ENCODE peak calls at places on chromosomes 3 and 15, in five cellular contexts. Z is A549, W is HepG2, D is GM12878, X is K562. P is an unnamed sample.

GRCh38 chr3:29513236-29513635 is 232.4 kb downstream of the RBMS3 start:
- DNase-seq in Z (no peak), W (no peak), D (no peak), X (no peak), P (no peak)

GRCh38 chr15:76987896-76988860 is 6.7 kb upstream of the PSTPIP1 start:
- DNase-seq in Z (no peak), W (no peak), D (peak; percentile 90), X (peak; percentile 52), P (no peak)

GRCh38 chr3:127867986-127868385 is 45.7 kb upstream of the MGLL start:
- DNase-seq in Z (no peak), W (no peak), D (no peak), X (no peak), P (no peak)

GRCh38 chr3:189903562-189904250 is 217.0 kb downstream of the P3H2 start:
- DNase-seq in Z (peak; percentile 67), W (no peak), D (no peak), X (no peak), P (no peak)

GRCh38 chr3:176490357-176490756 is 706.9 kb downstream of the TBL1XR1 start:
- DNase-seq in Z (no peak), W (no peak), D (no peak), X (no peak), P (peak; percentile 14)

GRCh38 chr3:97692831-97693230 is 71.7 kb upstream of the ARL6 start:
- DNase-seq in Z (no peak), W (no peak), D (no peak), X (no peak), P (no peak)

GRCh38 chr3:184783309-184783708 is 28.7 kb upstream of the VPS8 start:
- DNase-seq in Z (no peak), W (no peak), D (no peak), X (no peak), P (no peak)

GRCh38 chr15:51076898-51077564 is 17.7 kb downstream of the TNFAIP8L3 start:
- DNase-seq in Z (no peak), W (no peak), D (peak; percentile 40), X (no peak), P (peak; percentile 73)

GRCh38 chr3:45778761-45779201 is 17.6 kb downstream of the SLC6A20 start:
- DNase-seq in Z (no peak), W (no peak), D (no peak), X (no peak), P (no peak)

GRCh38 chr15:78308422-78309021 is 9.1 kb upstream of the SKIC8 start:
- DNase-seq in Z (peak; percentile 77), W (peak; percentile 41), D (no peak), X (peak; percentile 73), P (peak; percentile 94)

GRCh38 chr3:24086597-24087369 is 141.7 kb downstream of the NR1D2 start:
- DNase-seq in Z (no peak), W (peak; percentile 16), D (no peak), X (no peak), P (no peak)

GRCh38 chr15:48766196-48766595 is 44.7 kb downstream of the CEP152 start:
- DNase-seq in Z (peak; percentile 2), W (no peak), D (no peak), X (no peak), P (no peak)

GRCh38 chr15:61835476-61836106 is 224.7 kb downstream of the VPS13C start:
- DNase-seq in Z (peak; percentile 57), W (peak; percentile 35), D (no peak), X (peak; percentile 65), P (peak; percentile 88)

GRCh38 chr3:51024765-51025681 is 350.3 kb downstream of the DOCK3 start:
- DNase-seq in Z (no peak), W (no peak), D (no peak), X (no peak), P (peak; percentile 3)

GRCh38 chr3:128709038-128709437 is 16.9 kb upstream of the RAB7A start:
- DNase-seq in Z (no peak), W (no peak), D (no peak), X (no peak), P (no peak)

GRCh38 chr15:85072917-85073316 is 91.3 kb downstream of the PDE8A start:
- DNase-seq in Z (no peak), W (no peak), D (no peak), X (no peak), P (no peak)

GRCh38 chr3:54863366-54863765 is 64.5 kb downstream of the LRTM1 start:
- DNase-seq in Z (no peak), W (no peak), D (no peak), X (no peak), P (no peak)

GRCh38 chr15:94004697-94005096 is 226.7 kb upstream of the MCTP2 start:
- DNase-seq in Z (no peak), W (no peak), D (no peak), X (no peak), P (no peak)

GRCh38 chr3:33911525-33912322 is 113.3 kb downstream of the PDCD6IP start:
- DNase-seq in Z (peak; percentile 41), W (no peak), D (no peak), X (peak; percentile 58), P (no peak)

GRCh38 chr3:33909547-33909946 is 111.1 kb downstream of the PDCD6IP start:
- DNase-seq in Z (no peak), W (no peak), D (no peak), X (no peak), P (no peak)

GRCh38 chr3:33908209-33908851 is 109.9 kb downstream of the PDCD6IP start:
- DNase-seq in Z (no peak), W (no peak), D (no peak), X (no peak), P (no peak)
- H3K27ac ChIP-seq in Z (no peak overlapping the region), W (no peak overlapping the region), D (no peak overlapping the region), X (no peak overlapping the region), P (no peak overlapping the region)

DNA sequence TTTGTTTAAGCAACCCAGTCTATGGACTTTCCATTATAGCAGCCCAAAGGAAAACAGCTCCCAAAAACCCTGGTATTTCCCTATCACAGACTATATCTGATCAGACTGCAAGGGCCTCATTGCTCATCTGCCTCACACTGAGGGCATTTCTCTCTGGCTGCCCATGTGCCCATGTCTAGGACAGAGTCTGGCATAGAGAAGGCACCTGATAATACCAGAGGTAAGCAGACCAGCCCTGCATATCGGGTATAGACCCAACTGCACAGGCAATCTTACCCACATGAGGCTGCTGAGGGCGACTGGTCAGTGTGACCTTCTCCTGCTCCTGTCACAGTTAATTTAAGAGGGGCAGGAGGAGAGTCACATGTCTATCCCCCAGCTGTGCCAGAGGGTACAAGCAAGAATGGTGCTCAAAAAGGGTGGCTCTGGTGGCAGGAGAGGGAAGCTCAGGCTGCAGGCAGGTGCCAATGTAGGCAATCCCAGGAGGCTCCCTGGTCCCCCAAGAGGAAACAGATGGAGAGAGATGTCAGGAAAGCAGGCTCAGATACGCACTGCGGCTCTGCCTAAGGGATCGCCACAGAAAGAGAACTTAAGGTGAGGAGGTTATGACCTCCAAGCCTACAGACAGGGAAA is 3.1 kb downstream of the CSRNP1 start:
- DNase-seq in Z (no peak), W (no peak), D (no peak), X (no peak), P (no peak)
- TF ChIP-seq CTCF in Z (no peak), W (no peak), D (no peak), X (no peak), P (no peak)

GRCh38 chr3:58012302-58012701 is 4.1 kb downstream of the FLNB start:
- DNase-seq in Z (no peak), W (no peak), D (peak; percentile 30), X (no peak), P (no peak)

GRCh38 chr3:58013099-58013498 is 4.9 kb downstream of the FLNB start:
- DNase-seq in Z (no peak), W (no peak), D (no peak), X (no peak), P (no peak)

GRCh38 chr3:58016710-58017109 is 8.5 kb downstream of the FLNB start:
- DNase-seq in Z (no peak), W (no peak), D (no peak), X (no peak), P (no peak)

GRCh38 chr3:58013973-58014649 is 5.9 kb downstream of the FLNB start:
- DNase-seq in Z (no peak), W (no peak), D (no peak), X (no peak), P (no peak)

DNA sequence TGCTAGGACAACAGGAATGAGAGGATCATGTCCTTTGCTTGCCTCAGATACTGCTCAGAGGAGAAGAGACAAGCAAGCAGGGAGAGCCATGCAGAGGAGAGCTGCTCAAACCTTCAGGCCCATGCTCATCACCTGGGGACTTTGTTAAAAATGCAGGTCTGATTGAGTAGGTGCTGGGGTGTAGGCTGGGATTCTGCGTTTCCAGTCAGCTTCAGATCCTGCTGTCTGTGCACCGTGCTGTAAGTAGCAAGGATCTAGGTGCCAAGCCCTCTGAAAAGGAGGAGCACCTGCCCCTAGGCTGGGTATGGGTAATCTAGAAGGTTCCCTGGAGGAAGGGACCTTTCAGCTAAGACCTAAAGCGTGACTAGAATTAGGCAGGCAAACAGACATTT is 7.3 kb downstream of the FLNB start:
- DNase-seq in Z (no peak), W (no peak), D (no peak), X (no peak), P (no peak)
- TF ChIP-seq JUNB in Z (no peak), W (no peak), D (no peak), X (no peak), P (no peak)

GRCh38 chr15:55991841-55992768 is 1.3 kb downstream of the NEDD4 start:
- DNase-seq in Z (no peak), W (no peak), D (no peak), X (no peak), P (no peak)
- H3K27ac ChIP-seq in Z (peak overlapping the region; percentile 92), W (peak overlapping the region; percentile 83), D (no peak overlapping the region), X (peak overlapping the region; percentile 85), P (no peak overlapping the region)

GRCh38 chr3:142680710-142681109 is 43.1 kb upstream of the TRPC1 start:
- DNase-seq in Z (peak; percentile 42), W (no peak), D (no peak), X (no peak), P (peak; percentile 16)
- TF ChIP-seq CTCF in Z (peak; percentile 47), W (peak; percentile 37), D (no peak), X (no peak), P (peak; percentile 16)

GRCh38 chr15:99441427-99441766 is 124.4 kb upstream of the MEF2A start:
- DNase-seq in Z (no peak), W (no peak), D (no peak), X (no peak), P (no peak)
- TF ChIP-seq JUNB in Z (no peak), W (no peak), D (no peak), X (no peak), P (no peak)

P was measured in GM23338.